ENCODE peak calls at places on chromosomes 5 and 9, in four cellular contexts. Y is Peyer's patch, I is fibroblast of lung, K is ovary. Z is an unnamed sample.
A peak's percentile ranks its signal among the peaks of the same experiment; 100 is the strongest.

GRCh38 chr9:37994639-37995347 is 74.2 kb downstream of the SHB start:
- DNase-seq in Y (no peak), I (peak; percentile 95), K (peak; percentile 28), Z (peak; percentile 57)

GRCh38 chr5:56735845-56736641 is 79.3 kb upstream of the MAP3K1 start:
- DNase-seq in Y (peak; percentile 47), I (no peak), K (no peak), Z (no peak)

GRCh38 chr5:161058751-161059150 is 206.7 kb upstream of the ATP10B start:
- DNase-seq in Y (no peak), I (no peak), K (no peak), Z (no peak)

GRCh38 chr9:125659954-125660353 is 47.1 kb downstream of the MAPKAP1 start:
- DNase-seq in Y (no peak), I (peak; percentile 49), K (no peak), Z (no peak)

GRCh38 chr9:111068816-111069215 is 30.5 kb upstream of the LPAR1 start:
- DNase-seq in Y (no peak), I (no peak), K (no peak), Z (no peak)

GRCh38 chr5:148469446-148470062 is 85.8 kb downstream of the FBXO38 start:
- DNase-seq in Y (no peak), I (peak; percentile 89), K (no peak), Z (no peak)

GRCh38 chr9:137252555-137253506 is 1.7 kb downstream of the STPG3 start:
- DNase-seq in Y (no peak), I (no peak), K (no peak), Z (no peak)

GRCh38 chr9:38207247-38207778 is 138.3 kb upstream of the SHB start:
- DNase-seq in Y (no peak), I (no peak), K (no peak), Z (no peak)

GRCh38 chr5:178434851-178435250 is 155.3 kb downstream of the COL23A1 start:
- DNase-seq in Y (peak; percentile 12), I (no peak), K (no peak), Z (no peak)

GRCh38 chr5:54985301-54986268 is at the start of gene ESM1:
- DNase-seq in Y (no peak), I (peak; percentile 51), K (no peak), Z (no peak)

GRCh38 chr9:38249587-38250210 is 142.8 kb upstream of the ALDH1B1 start:
- DNase-seq in Y (no peak), I (no peak), K (no peak), Z (no peak)

GRCh38 chr9:108040783-108041182 is 551.2 kb upstream of the KLF4 start:
- DNase-seq in Y (no peak), I (peak; percentile 22), K (no peak), Z (no peak)

GRCh38 chr5:148641735-148642134 is 12.6 kb downstream of the HTR4 start:
- DNase-seq in Y (no peak), I (no peak), K (no peak), Z (no peak)

GRCh38 chr9:130885422-130886375 is 10.9 kb downstream of the QRFP start:
- DNase-seq in Y (no peak), I (no peak), K (no peak), Z (no peak)

GRCh38 chr5:15365040-15365439 is 134.9 kb upstream of the FBXL7 start:
- DNase-seq in Y (no peak), I (no peak), K (no peak), Z (no peak)

GRCh38 chr9:15235658-15236057 is 71.4 kb downstream of the TTC39B start:
- DNase-seq in Y (no peak), I (no peak), K (no peak), Z (no peak)

GRCh38 chr5:56160723-56161445 is 72.2 kb downstream of the ANKRD55 start:
- DNase-seq in Y (no peak), I (no peak), K (no peak), Z (no peak)

GRCh38 chr5:139267481-139267880 is 26.1 kb upstream of the MATR3 start:
- DNase-seq in Y (no peak), I (no peak), K (no peak), Z (no peak)

GRCh38 chr9:84839538-84839937 is 170.0 kb downstream of the NTRK2 start:
- DNase-seq in Y (no peak), I (no peak), K (no peak), Z (no peak)

GRCh38 chr9:98236881-98237487 is 18.5 kb downstream of the TBC1D2 start:
- DNase-seq in Y (no peak), I (no peak), K (no peak), Z (no peak)

GRCh38 chr5:3194141-3194540 is 401.5 kb upstream of the IRX1 start:
- DNase-seq in Y (no peak), I (no peak), K (no peak), Z (no peak)

GRCh38 chr9:137405677-137406081 is 17.3 kb downstream of the EXD3 start:
- DNase-seq in Y (no peak), I (no peak), K (no peak), Z (no peak)

GRCh38 chr5:60173672-60174071 is 280.1 kb upstream of the PDE4D start:
- DNase-seq in Y (no peak), I (no peak), K (no peak), Z (no peak)

GRCh38 chr9:20562051-20562450 is 60.2 kb downstream of the MLLT3 start:
- DNase-seq in Y (no peak), I (peak; percentile 26), K (no peak), Z (no peak)

GRCh38 chr9:89387970-89388867 is 69.9 kb downstream of the SECISBP2 start:
- DNase-seq in Y (no peak), I (peak; percentile 94), K (peak; percentile 75), Z (peak; percentile 79)

GRCh38 chr5:151094861-151095260 is 14.0 kb upstream of the TNIP1 start:
- DNase-seq in Y (no peak), I (peak; percentile 48), K (peak; percentile 45), Z (no peak)

DNA sequence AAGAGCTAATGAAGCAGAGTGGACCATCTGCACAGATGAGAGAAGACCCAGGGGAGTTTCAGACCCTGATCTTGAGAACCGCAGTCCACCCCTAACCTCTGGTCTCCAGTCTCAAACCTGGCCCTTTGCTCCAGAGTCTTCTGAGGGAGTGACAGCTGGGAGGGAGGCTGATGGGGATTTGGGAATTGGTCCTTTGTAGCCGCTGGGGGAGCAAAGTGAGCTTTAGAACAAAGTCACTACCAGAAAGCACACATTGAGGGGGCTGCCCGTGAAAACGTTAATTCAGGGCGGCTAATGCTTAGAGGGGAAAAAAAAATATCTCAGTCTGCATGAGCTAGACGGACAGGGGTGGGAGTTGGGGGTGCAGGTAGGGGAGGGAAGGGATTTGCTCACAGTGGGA is 123.2 kb upstream of the RETREG1 start:
- DNase-seq in Y (no peak), I (no peak), K (no peak), Z (no peak)
- H3K27ac ChIP-seq in Y (no peak overlapping the region), I (no peak overlapping the region), K (no peak overlapping the region), Z (no peak overlapping the region)

GRCh38 chr9:135717410-135717809 is 15.4 kb downstream of the KCNT1 start:
- DNase-seq in Y (no peak), I (no peak), K (no peak), Z (no peak)
- TF ChIP-seq CTCF in Y (no peak), I (no peak), K (no peak), Z (no peak)

DNA sequence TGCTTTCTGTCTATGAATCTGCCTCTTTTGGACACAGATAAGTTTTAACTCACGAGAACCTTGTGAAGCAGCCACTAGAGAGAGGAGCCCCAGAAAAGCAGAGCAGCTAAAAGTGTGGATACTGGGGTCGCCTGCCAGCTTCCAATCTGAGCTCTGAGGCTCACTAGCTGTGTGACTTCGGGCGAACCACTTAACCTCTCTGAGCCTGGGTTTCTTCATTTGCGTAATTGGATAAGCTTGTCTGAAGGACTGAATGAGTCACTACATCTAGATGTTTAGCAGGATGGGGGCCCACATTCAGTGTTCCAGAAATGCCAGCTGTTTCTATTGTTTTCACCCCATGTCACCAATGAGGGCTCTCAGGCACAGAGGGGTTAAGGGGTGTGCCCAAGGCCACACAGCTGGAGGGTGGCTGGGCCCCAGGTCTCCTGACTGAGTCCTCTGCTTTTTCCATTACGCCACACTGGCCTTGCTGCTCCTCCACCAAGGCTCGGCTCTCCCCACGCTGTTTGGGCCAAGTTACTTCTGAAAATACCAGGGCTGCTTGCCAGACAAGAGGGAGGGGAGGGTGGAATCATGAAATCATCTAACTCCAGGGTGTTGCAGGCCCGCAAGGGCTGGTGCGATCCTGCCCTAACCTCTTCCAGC is 36.2 kb downstream of the SH3PXD2B start:
- DNase-seq in Y (peak; percentile 49), I (peak; percentile 100), K (peak; percentile 98), Z (peak; percentile 94)
- H3K27ac ChIP-seq in Y (peak overlapping the region; percentile 62), I (peak overlapping the region; percentile 68), K (peak overlapping the region; percentile 94), Z (peak overlapping the region; percentile 72)

DNA sequence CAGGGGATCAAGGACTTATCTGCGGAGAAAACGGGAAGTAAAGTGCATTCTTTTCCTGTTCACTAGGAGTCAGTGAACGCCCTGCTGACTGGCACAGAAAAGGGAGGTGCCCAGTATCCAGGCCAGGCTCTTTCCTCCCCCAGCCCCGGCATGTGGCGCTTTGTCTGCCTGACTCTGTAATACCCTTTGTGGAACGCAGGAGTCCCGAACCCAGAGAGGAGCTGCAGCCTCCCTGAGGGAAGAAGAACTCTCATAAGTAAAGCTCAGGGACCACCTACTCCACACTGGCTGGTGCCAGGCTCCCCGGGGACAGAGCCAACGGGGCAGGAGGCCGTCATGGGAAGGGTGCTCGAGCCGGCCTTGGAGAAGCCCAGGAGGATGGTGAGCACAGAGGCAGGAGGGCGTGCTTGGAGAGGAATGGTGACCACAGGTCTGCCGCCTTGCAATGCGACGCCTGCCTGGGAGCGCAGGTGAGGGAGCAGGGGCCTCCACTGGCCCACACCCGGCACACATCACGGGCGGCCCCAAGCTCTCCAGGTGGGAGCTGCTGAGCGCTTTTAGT is 31.5 kb downstream of the VAV2 start:
- DNase-seq in Y (no peak), I (no peak), K (no peak), Z (peak; percentile 54)
- TF ChIP-seq CTCF in Y (peak; percentile 61), I (no peak), K (no peak), Z (peak; percentile 27)

GRCh38 chr5:71957431-71957934 is 149.8 kb upstream of the MAP1B start:
- DNase-seq in Y (no peak), I (no peak), K (no peak), Z (no peak)
- H3K27ac ChIP-seq in Y (no peak overlapping the region), I (no peak overlapping the region), K (no peak overlapping the region), Z (no peak overlapping the region)

GRCh38 chr5:9613360-9613759 is 16.8 kb downstream of the TAS2R1 start:
- DNase-seq in Y (no peak), I (no peak), K (no peak), Z (no peak)
- TF ChIP-seq CTCF in Y (no peak), I (no peak), K (no peak), Z (no peak)

GRCh38 chr9:33860200-33860871 is 43.4 kb downstream of the UBE2R2 start:
- DNase-seq in Y (no peak), I (no peak), K (no peak), Z (no peak)

GRCh38 chr9:33867747-33868429 is 50.9 kb downstream of the UBE2R2 start:
- DNase-seq in Y (no peak), I (peak; percentile 69), K (peak; percentile 61), Z (peak; percentile 58)

GRCh38 chr9:33858346-33858869 is 41.4 kb downstream of the UBE2R2 start:
- DNase-seq in Y (no peak), I (peak; percentile 20), K (no peak), Z (no peak)

GRCh38 chr9:33856247-33856646 is 39.3 kb downstream of the UBE2R2 start:
- DNase-seq in Y (no peak), I (no peak), K (no peak), Z (no peak)

GRCh38 chr9:33861917-33862453 is 45.0 kb downstream of the UBE2R2 start:
- DNase-seq in Y (no peak), I (no peak), K (no peak), Z (no peak)
- H3K27ac ChIP-seq in Y (no peak overlapping the region), I (no peak overlapping the region), K (no peak overlapping the region), Z (no peak overlapping the region)

GRCh38 chr9:127707766-127708165 is 978 bp downstream of the CFAP157 start:
- DNase-seq in Y (no peak), I (no peak), K (no peak), Z (no peak)
- TF ChIP-seq CTCF in Y (peak; percentile 19), I (no peak), K (no peak), Z (no peak)